ENCODE peak calls at places on chromosome 11, in four cellular contexts. F is neural crest cell; D is activated T-cell treated with anti-CD3 and anti-CD28 coated beads, Interleukin-2, amount 50 U/mL, for 1 hour; U is cardiac septum. P is an unnamed sample.

GRCh38 chr11:13126430-13126829 is 117.3 kb downstream of the RASSF10 start:
- DNase-seq in D (no peak), U (no peak), F (no peak), P (no peak)

GRCh38 chr11:57397394-57397990 is 7.0 kb upstream of the PRG2 start:
- DNase-seq in U (peak), D (no peak), F (no peak), P (peak)

GRCh38 chr11:9969068-9969467 is 305.2 kb downstream of the SWAP70 start:
- DNase-seq in D (no peak), U (no peak), F (no peak), P (no peak)

GRCh38 chr11:102831128-102831708 is 12.2 kb downstream of the MMP3 start:
- DNase-seq in U (no peak), D (no peak), F (no peak), P (no peak)

GRCh38 chr11:101792814-101793213 is 122.0 kb upstream of the CEP126 start:
- DNase-seq in D (no peak), F (no peak), U (no peak), P (no peak)

GRCh38 chr11:10876168-10876567 is 18.3 kb upstream of the ZBED5 start:
- DNase-seq in F (no peak), U (no peak), D (no peak), P (no peak)

GRCh38 chr11:45145421-45146071 is 893 bp upstream of the PRDM11 start:
- DNase-seq in F (no peak), D (no peak), U (no peak), P (no peak)

GRCh38 chr11:8022876-8023275 is 35.7 kb downstream of the EIF3F start:
- DNase-seq in U (peak), D (no peak), F (no peak), P (no peak)

GRCh38 chr11:128908391-128909246 is 17.5 kb downstream of the KCNJ5 start:
- DNase-seq in D (no peak), F (no peak), U (peak), P (no peak)

GRCh38 chr11:130499828-130500227 is 51.4 kb downstream of the ADAMTS15 start:
- DNase-seq in U (no peak), F (no peak), D (no peak), P (no peak)

GRCh38 chr11:115921986-115922385 is 417.8 kb upstream of the CADM1 start:
- DNase-seq in F (no peak), D (no peak), U (no peak), P (no peak)

GRCh38 chr11:27649800-27650199 is 50.5 kb downstream of the BDNF start:
- DNase-seq in F (no peak), D (no peak), U (no peak), P (no peak)

GRCh38 chr11:118908931-118909618 is 16.7 kb downstream of the BCL9L start:
- DNase-seq in F (no peak), U (no peak), D (no peak), P (no peak)

GRCh38 chr11:35218956-35219355 is 80.0 kb downstream of the CD44 start:
- DNase-seq in F (no peak), U (no peak), D (no peak), P (no peak)

GRCh38 chr11:6612816-6613136 is 760 bp upstream of the TAF10 start:
- DNase-seq in D (no peak), F (peak), U (no peak), P (no peak)

GRCh38 chr11:9385288-9385902 is 943 bp downstream of the IPO7 start:
- DNase-seq in F (no peak), U (no peak), D (no peak), P (no peak)

GRCh38 chr11:94511932-94512781 is at the start of gene C11orf97:
- DNase-seq in F (peak), D (peak), U (peak), P (no peak)

GRCh38 chr11:100752371-100753073 is 65.4 kb downstream of the ARHGAP42 start:
- DNase-seq in U (no peak), D (no peak), F (no peak), P (no peak)

GRCh38 chr11:64250406-64250874 is 890 bp upstream of the PLCB3 start:
- DNase-seq in F (no peak), U (no peak), D (no peak), P (no peak)

GRCh38 chr11:125593113-125593761 is 585 bp downstream of the STT3A start:
- DNase-seq in D (no peak), F (no peak), U (no peak), P (no peak)

GRCh38 chr11:35139883-35140282 is 912 bp downstream of the CD44 start:
- DNase-seq in U (no peak), F (no peak), D (no peak), P (no peak)

GRCh38 chr11:85132839-85133238 is 494.3 kb downstream of the DLG2 start:
- DNase-seq in U (no peak), D (no peak), F (no peak), P (no peak)

GRCh38 chr11:68146704-68147474 is 25.7 kb upstream of the CHKA start:
- DNase-seq in U (no peak), F (no peak), D (no peak), P (peak)

GRCh38 chr11:66157182-66157864 is 87.3 kb downstream of the PACS1 start:
- DNase-seq in F (no peak), U (no peak), D (no peak), P (no peak)

GRCh38 chr11:18329196-18329870 is 7.0 kb downstream of the GTF2H1 start:
- DNase-seq in F (no peak), U (no peak), D (no peak), P (no peak)

GRCh38 chr11:42543844-42544243 is 768.0 kb upstream of the API5 start:
- DNase-seq in U (no peak), F (no peak), D (no peak), P (no peak)

GRCh38 chr11:92180664-92181251 is 43.9 kb upstream of the FAT3 start:
- DNase-seq in U (no peak), F (no peak), D (no peak), P (no peak)

GRCh38 chr11:8287297-8288070 is 23.8 kb upstream of the LMO1 start:
- DNase-seq in D (no peak), F (no peak), U (no peak), P (no peak)

GRCh38 chr11:95330332-95330731 is 99.3 kb upstream of the SESN3 start:
- DNase-seq in U (no peak), F (no peak), D (no peak), P (no peak)

GRCh38 chr11:114678125-114679036 is at the start of gene NXPE2:
- DNase-seq in D (no peak), U (no peak), F (no peak), P (no peak)

P was measured in GF-D8.